ENCODE peak calls at places on chromosomes 13 and 19, in eight cellular contexts. One of them, this sample, is unnamed.

GRCh38 chr13:67588607-67589006 is 358.5 kb upstream of the PCDH9 start:
- DNase-seq in iris pigment epithelial cell: no peak
- DNase-seq in mammary epithelial cell: no peak
- DNase-seq in NCI-H2081 treated with DMSO at 0.1 percent for 48 hours: no peak
- DNase-seq in stimulated activated CD4-positive, alpha-beta T cell treated with anti-CD3 and anti-CD28 coated beads, Interleukin-15, amount 100 ng/mL, for 48 hours: no peak
- DNase-seq in activated CD4-positive, alpha-beta T cell treated with anti-CD3 and anti-CD28 coated beads for 24 hours: no peak
- DNase-seq in sigmoid colon: no peak
- DNase-seq in fibroblast of mammary gland: no peak
- DNase-seq in this sample: no peak

GRCh38 chr19:53102186-53102585 is 1.0 kb downstream of the ZNF160 start:
- DNase-seq in iris pigment epithelial cell: no peak
- DNase-seq in mammary epithelial cell: no peak
- DNase-seq in NCI-H2081 treated with DMSO at 0.1 percent for 48 hours: no peak
- DNase-seq in stimulated activated CD4-positive, alpha-beta T cell treated with anti-CD3 and anti-CD28 coated beads, Interleukin-15, amount 100 ng/mL, for 48 hours: no peak
- DNase-seq in activated CD4-positive, alpha-beta T cell treated with anti-CD3 and anti-CD28 coated beads for 24 hours: no peak
- DNase-seq in sigmoid colon: no peak
- DNase-seq in fibroblast of mammary gland: no peak
- DNase-seq in this sample: no peak

GRCh38 chr19:16801599-16801998 is 27.6 kb upstream of the SIN3B start:
- DNase-seq in iris pigment epithelial cell: peak; percentile 69
- DNase-seq in mammary epithelial cell: peak; percentile 27
- DNase-seq in NCI-H2081 treated with DMSO at 0.1 percent for 48 hours: no peak
- DNase-seq in stimulated activated CD4-positive, alpha-beta T cell treated with anti-CD3 and anti-CD28 coated beads, Interleukin-15, amount 100 ng/mL, for 48 hours: no peak
- DNase-seq in activated CD4-positive, alpha-beta T cell treated with anti-CD3 and anti-CD28 coated beads for 24 hours: no peak
- DNase-seq in sigmoid colon: no peak
- DNase-seq in fibroblast of mammary gland: peak; percentile 89
- DNase-seq in this sample: no peak

GRCh38 chr13:98847780-98848179 is 95.3 kb upstream of the SLC15A1 start:
- DNase-seq in iris pigment epithelial cell: no peak
- DNase-seq in mammary epithelial cell: no peak
- DNase-seq in NCI-H2081 treated with DMSO at 0.1 percent for 48 hours: no peak
- DNase-seq in stimulated activated CD4-positive, alpha-beta T cell treated with anti-CD3 and anti-CD28 coated beads, Interleukin-15, amount 100 ng/mL, for 48 hours: no peak
- DNase-seq in activated CD4-positive, alpha-beta T cell treated with anti-CD3 and anti-CD28 coated beads for 24 hours: no peak
- DNase-seq in sigmoid colon: no peak
- DNase-seq in fibroblast of mammary gland: peak; percentile 31
- DNase-seq in this sample: no peak

GRCh38 chr13:113390874-113391497 is 27.1 kb upstream of the GRTP1 start:
- DNase-seq in iris pigment epithelial cell: no peak
- DNase-seq in mammary epithelial cell: no peak
- DNase-seq in NCI-H2081 treated with DMSO at 0.1 percent for 48 hours: no peak
- DNase-seq in stimulated activated CD4-positive, alpha-beta T cell treated with anti-CD3 and anti-CD28 coated beads, Interleukin-15, amount 100 ng/mL, for 48 hours: no peak
- DNase-seq in activated CD4-positive, alpha-beta T cell treated with anti-CD3 and anti-CD28 coated beads for 24 hours: no peak
- DNase-seq in sigmoid colon: no peak
- DNase-seq in fibroblast of mammary gland: no peak
- DNase-seq in this sample: no peak

GRCh38 chr13:27921421-27921960 is 1.7 kb downstream of the PDX1 start:
- DNase-seq in iris pigment epithelial cell: no peak
- DNase-seq in mammary epithelial cell: no peak
- DNase-seq in NCI-H2081 treated with DMSO at 0.1 percent for 48 hours: no peak
- DNase-seq in stimulated activated CD4-positive, alpha-beta T cell treated with anti-CD3 and anti-CD28 coated beads, Interleukin-15, amount 100 ng/mL, for 48 hours: no peak
- DNase-seq in activated CD4-positive, alpha-beta T cell treated with anti-CD3 and anti-CD28 coated beads for 24 hours: no peak
- DNase-seq in sigmoid colon: no peak
- DNase-seq in fibroblast of mammary gland: no peak
- DNase-seq in this sample: no peak

GRCh38 chr19:46704379-46705076 is 12.4 kb downstream of the PRKD2 start:
- DNase-seq in iris pigment epithelial cell: no peak
- DNase-seq in mammary epithelial cell: peak; percentile 35
- DNase-seq in NCI-H2081 treated with DMSO at 0.1 percent for 48 hours: no peak
- DNase-seq in stimulated activated CD4-positive, alpha-beta T cell treated with anti-CD3 and anti-CD28 coated beads, Interleukin-15, amount 100 ng/mL, for 48 hours: peak; percentile 68
- DNase-seq in activated CD4-positive, alpha-beta T cell treated with anti-CD3 and anti-CD28 coated beads for 24 hours: peak; percentile 89
- DNase-seq in sigmoid colon: peak; percentile 85
- DNase-seq in fibroblast of mammary gland: peak; percentile 40
- DNase-seq in this sample: peak; percentile 84

GRCh38 chr19:50460161-50460765 is 16.0 kb upstream of the EMC10 start:
- DNase-seq in iris pigment epithelial cell: peak; percentile 63
- DNase-seq in mammary epithelial cell: no peak
- DNase-seq in NCI-H2081 treated with DMSO at 0.1 percent for 48 hours: no peak
- DNase-seq in stimulated activated CD4-positive, alpha-beta T cell treated with anti-CD3 and anti-CD28 coated beads, Interleukin-15, amount 100 ng/mL, for 48 hours: no peak
- DNase-seq in activated CD4-positive, alpha-beta T cell treated with anti-CD3 and anti-CD28 coated beads for 24 hours: no peak
- DNase-seq in sigmoid colon: no peak
- DNase-seq in fibroblast of mammary gland: peak; percentile 53
- DNase-seq in this sample: no peak

GRCh38 chr19:2848625-2849024 is 7.3 kb downstream of the ZNF555 start:
- DNase-seq in iris pigment epithelial cell: peak; percentile 16
- DNase-seq in mammary epithelial cell: no peak
- DNase-seq in NCI-H2081 treated with DMSO at 0.1 percent for 48 hours: no peak
- DNase-seq in stimulated activated CD4-positive, alpha-beta T cell treated with anti-CD3 and anti-CD28 coated beads, Interleukin-15, amount 100 ng/mL, for 48 hours: no peak
- DNase-seq in activated CD4-positive, alpha-beta T cell treated with anti-CD3 and anti-CD28 coated beads for 24 hours: no peak
- DNase-seq in sigmoid colon: no peak
- DNase-seq in fibroblast of mammary gland: no peak
- DNase-seq in this sample: no peak

GRCh38 chr19:31110331-31110730 is 238.9 kb downstream of the TSHZ3 start:
- DNase-seq in iris pigment epithelial cell: peak; percentile 31
- DNase-seq in mammary epithelial cell: peak; percentile 27
- DNase-seq in NCI-H2081 treated with DMSO at 0.1 percent for 48 hours: no peak
- DNase-seq in stimulated activated CD4-positive, alpha-beta T cell treated with anti-CD3 and anti-CD28 coated beads, Interleukin-15, amount 100 ng/mL, for 48 hours: no peak
- DNase-seq in activated CD4-positive, alpha-beta T cell treated with anti-CD3 and anti-CD28 coated beads for 24 hours: peak; percentile 7
- DNase-seq in sigmoid colon: no peak
- DNase-seq in fibroblast of mammary gland: peak; percentile 68
- DNase-seq in this sample: no peak

GRCh38 chr19:13051581-13052165 is 51.0 kb downstream of the LYL1 start:
- DNase-seq in iris pigment epithelial cell: peak; percentile 51
- DNase-seq in mammary epithelial cell: peak; percentile 47
- DNase-seq in NCI-H2081 treated with DMSO at 0.1 percent for 48 hours: no peak
- DNase-seq in stimulated activated CD4-positive, alpha-beta T cell treated with anti-CD3 and anti-CD28 coated beads, Interleukin-15, amount 100 ng/mL, for 48 hours: no peak
- DNase-seq in activated CD4-positive, alpha-beta T cell treated with anti-CD3 and anti-CD28 coated beads for 24 hours: peak; percentile 14
- DNase-seq in sigmoid colon: peak; percentile 85
- DNase-seq in fibroblast of mammary gland: no peak
- DNase-seq in this sample: peak; percentile 83

GRCh38 chr13:98984983-98985382 is 7.1 kb upstream of the DOCK9 start:
- DNase-seq in iris pigment epithelial cell: no peak
- DNase-seq in mammary epithelial cell: no peak
- DNase-seq in NCI-H2081 treated with DMSO at 0.1 percent for 48 hours: no peak
- DNase-seq in stimulated activated CD4-positive, alpha-beta T cell treated with anti-CD3 and anti-CD28 coated beads, Interleukin-15, amount 100 ng/mL, for 48 hours: no peak
- DNase-seq in activated CD4-positive, alpha-beta T cell treated with anti-CD3 and anti-CD28 coated beads for 24 hours: no peak
- DNase-seq in sigmoid colon: no peak
- DNase-seq in fibroblast of mammary gland: no peak
- DNase-seq in this sample: no peak

GRCh38 chr13:99357149-99357596 is 50.0 kb upstream of the GPR183 start:
- DNase-seq in iris pigment epithelial cell: peak; percentile 90
- DNase-seq in mammary epithelial cell: no peak
- DNase-seq in NCI-H2081 treated with DMSO at 0.1 percent for 48 hours: no peak
- DNase-seq in stimulated activated CD4-positive, alpha-beta T cell treated with anti-CD3 and anti-CD28 coated beads, Interleukin-15, amount 100 ng/mL, for 48 hours: peak; percentile 72
- DNase-seq in activated CD4-positive, alpha-beta T cell treated with anti-CD3 and anti-CD28 coated beads for 24 hours: no peak
- DNase-seq in sigmoid colon: no peak
- DNase-seq in fibroblast of mammary gland: peak; percentile 66
- DNase-seq in this sample: no peak

GRCh38 chr13:21015284-21015683 is 46.1 kb downstream of the LATS2 start:
- DNase-seq in iris pigment epithelial cell: peak; percentile 41
- DNase-seq in mammary epithelial cell: peak; percentile 29
- DNase-seq in NCI-H2081 treated with DMSO at 0.1 percent for 48 hours: no peak
- DNase-seq in stimulated activated CD4-positive, alpha-beta T cell treated with anti-CD3 and anti-CD28 coated beads, Interleukin-15, amount 100 ng/mL, for 48 hours: no peak
- DNase-seq in activated CD4-positive, alpha-beta T cell treated with anti-CD3 and anti-CD28 coated beads for 24 hours: no peak
- DNase-seq in sigmoid colon: no peak
- DNase-seq in fibroblast of mammary gland: peak; percentile 60
- DNase-seq in this sample: no peak

GRCh38 chr13:30376426-30377311 is 45.6 kb upstream of the UBE2L5 start:
- DNase-seq in iris pigment epithelial cell: no peak
- DNase-seq in mammary epithelial cell: peak; percentile 9
- DNase-seq in NCI-H2081 treated with DMSO at 0.1 percent for 48 hours: no peak
- DNase-seq in stimulated activated CD4-positive, alpha-beta T cell treated with anti-CD3 and anti-CD28 coated beads, Interleukin-15, amount 100 ng/mL, for 48 hours: peak; percentile 49
- DNase-seq in activated CD4-positive, alpha-beta T cell treated with anti-CD3 and anti-CD28 coated beads for 24 hours: peak; percentile 28
- DNase-seq in sigmoid colon: no peak
- DNase-seq in fibroblast of mammary gland: no peak
- DNase-seq in this sample: peak; percentile 74

GRCh38 chr13:105655046-105655445 is 880.4 kb downstream of the EFNB2 start:
- DNase-seq in iris pigment epithelial cell: peak; percentile 90
- DNase-seq in mammary epithelial cell: peak; percentile 65
- DNase-seq in NCI-H2081 treated with DMSO at 0.1 percent for 48 hours: no peak
- DNase-seq in stimulated activated CD4-positive, alpha-beta T cell treated with anti-CD3 and anti-CD28 coated beads, Interleukin-15, amount 100 ng/mL, for 48 hours: no peak
- DNase-seq in activated CD4-positive, alpha-beta T cell treated with anti-CD3 and anti-CD28 coated beads for 24 hours: no peak
- DNase-seq in sigmoid colon: no peak
- DNase-seq in fibroblast of mammary gland: peak; percentile 46
- DNase-seq in this sample: no peak

GRCh38 chr19:35044317-35045117 is 3.0 kb downstream of the HPN start:
- DNase-seq in iris pigment epithelial cell: peak; percentile 25
- DNase-seq in mammary epithelial cell: peak; percentile 48
- DNase-seq in NCI-H2081 treated with DMSO at 0.1 percent for 48 hours: no peak
- DNase-seq in stimulated activated CD4-positive, alpha-beta T cell treated with anti-CD3 and anti-CD28 coated beads, Interleukin-15, amount 100 ng/mL, for 48 hours: no peak
- DNase-seq in activated CD4-positive, alpha-beta T cell treated with anti-CD3 and anti-CD28 coated beads for 24 hours: peak; percentile 45
- DNase-seq in sigmoid colon: no peak
- DNase-seq in fibroblast of mammary gland: peak; percentile 57
- DNase-seq in this sample: peak; percentile 69

GRCh38 chr13:20136781-20137703 is 23.8 kb downstream of the GJA3 start:
- DNase-seq in iris pigment epithelial cell: peak; percentile 18
- DNase-seq in mammary epithelial cell: peak; percentile 14
- DNase-seq in NCI-H2081 treated with DMSO at 0.1 percent for 48 hours: no peak
- DNase-seq in stimulated activated CD4-positive, alpha-beta T cell treated with anti-CD3 and anti-CD28 coated beads, Interleukin-15, amount 100 ng/mL, for 48 hours: no peak
- DNase-seq in activated CD4-positive, alpha-beta T cell treated with anti-CD3 and anti-CD28 coated beads for 24 hours: no peak
- DNase-seq in sigmoid colon: peak; percentile 32
- DNase-seq in fibroblast of mammary gland: peak; percentile 19
- DNase-seq in this sample: peak; percentile 45

GRCh38 chr13:30526612-30527217 is 61.0 kb upstream of the HMGB1 start:
- DNase-seq in iris pigment epithelial cell: peak; percentile 10
- DNase-seq in mammary epithelial cell: no peak
- DNase-seq in NCI-H2081 treated with DMSO at 0.1 percent for 48 hours: no peak
- DNase-seq in stimulated activated CD4-positive, alpha-beta T cell treated with anti-CD3 and anti-CD28 coated beads, Interleukin-15, amount 100 ng/mL, for 48 hours: no peak
- DNase-seq in activated CD4-positive, alpha-beta T cell treated with anti-CD3 and anti-CD28 coated beads for 24 hours: no peak
- DNase-seq in sigmoid colon: no peak
- DNase-seq in fibroblast of mammary gland: peak; percentile 32
- DNase-seq in this sample: no peak

GRCh38 chr19:11256189-11256588 is 6.1 kb downstream of the DOCK6 start:
- DNase-seq in iris pigment epithelial cell: no peak
- DNase-seq in mammary epithelial cell: no peak
- DNase-seq in NCI-H2081 treated with DMSO at 0.1 percent for 48 hours: no peak
- DNase-seq in stimulated activated CD4-positive, alpha-beta T cell treated with anti-CD3 and anti-CD28 coated beads, Interleukin-15, amount 100 ng/mL, for 48 hours: no peak
- DNase-seq in activated CD4-positive, alpha-beta T cell treated with anti-CD3 and anti-CD28 coated beads for 24 hours: no peak
- DNase-seq in sigmoid colon: peak; percentile 84
- DNase-seq in fibroblast of mammary gland: no peak
- DNase-seq in this sample: no peak

GRCh38 chr19:21848706-21849105 is 12.7 kb upstream of the ZNF43 start:
- DNase-seq in iris pigment epithelial cell: peak; percentile 65
- DNase-seq in mammary epithelial cell: peak; percentile 66
- DNase-seq in NCI-H2081 treated with DMSO at 0.1 percent for 48 hours: no peak
- DNase-seq in stimulated activated CD4-positive, alpha-beta T cell treated with anti-CD3 and anti-CD28 coated beads, Interleukin-15, amount 100 ng/mL, for 48 hours: no peak
- DNase-seq in activated CD4-positive, alpha-beta T cell treated with anti-CD3 and anti-CD28 coated beads for 24 hours: no peak
- DNase-seq in sigmoid colon: no peak
- DNase-seq in fibroblast of mammary gland: no peak
- DNase-seq in this sample: peak; percentile 33

GRCh38 chr19:49468199-49468598 is 5.8 kb upstream of the FLT3LG start:
- DNase-seq in iris pigment epithelial cell: no peak
- DNase-seq in mammary epithelial cell: no peak
- DNase-seq in NCI-H2081 treated with DMSO at 0.1 percent for 48 hours: no peak
- DNase-seq in stimulated activated CD4-positive, alpha-beta T cell treated with anti-CD3 and anti-CD28 coated beads, Interleukin-15, amount 100 ng/mL, for 48 hours: no peak
- DNase-seq in activated CD4-positive, alpha-beta T cell treated with anti-CD3 and anti-CD28 coated beads for 24 hours: no peak
- DNase-seq in sigmoid colon: no peak
- DNase-seq in fibroblast of mammary gland: no peak
- DNase-seq in this sample: no peak

GRCh38 chr19:13040916-13041292 is 45.6 kb downstream of the NFIX start:
- DNase-seq in iris pigment epithelial cell: no peak
- DNase-seq in mammary epithelial cell: no peak
- DNase-seq in NCI-H2081 treated with DMSO at 0.1 percent for 48 hours: no peak
- DNase-seq in stimulated activated CD4-positive, alpha-beta T cell treated with anti-CD3 and anti-CD28 coated beads, Interleukin-15, amount 100 ng/mL, for 48 hours: no peak
- DNase-seq in activated CD4-positive, alpha-beta T cell treated with anti-CD3 and anti-CD28 coated beads for 24 hours: no peak
- DNase-seq in sigmoid colon: no peak
- DNase-seq in fibroblast of mammary gland: no peak
- DNase-seq in this sample: no peak

GRCh38 chr13:110329798-110330461 is 22.8 kb downstream of the COL4A2 start:
- DNase-seq in iris pigment epithelial cell: peak; percentile 77
- DNase-seq in mammary epithelial cell: no peak
- DNase-seq in NCI-H2081 treated with DMSO at 0.1 percent for 48 hours: no peak
- DNase-seq in stimulated activated CD4-positive, alpha-beta T cell treated with anti-CD3 and anti-CD28 coated beads, Interleukin-15, amount 100 ng/mL, for 48 hours: no peak
- DNase-seq in activated CD4-positive, alpha-beta T cell treated with anti-CD3 and anti-CD28 coated beads for 24 hours: no peak
- DNase-seq in sigmoid colon: peak; percentile 63
- DNase-seq in fibroblast of mammary gland: peak; percentile 79
- DNase-seq in this sample: no peak

GRCh38 chr13:112850273-112850672 is 118.7 kb upstream of the MCF2L start:
- DNase-seq in iris pigment epithelial cell: no peak
- DNase-seq in mammary epithelial cell: no peak
- DNase-seq in NCI-H2081 treated with DMSO at 0.1 percent for 48 hours: no peak
- DNase-seq in stimulated activated CD4-positive, alpha-beta T cell treated with anti-CD3 and anti-CD28 coated beads, Interleukin-15, amount 100 ng/mL, for 48 hours: no peak
- DNase-seq in activated CD4-positive, alpha-beta T cell treated with anti-CD3 and anti-CD28 coated beads for 24 hours: no peak
- DNase-seq in sigmoid colon: peak; percentile 28
- DNase-seq in fibroblast of mammary gland: no peak
- DNase-seq in this sample: no peak

GRCh38 chr13:42786696-42787095 is 5.3 kb downstream of the FAM216B start:
- DNase-seq in iris pigment epithelial cell: no peak
- DNase-seq in mammary epithelial cell: no peak
- DNase-seq in NCI-H2081 treated with DMSO at 0.1 percent for 48 hours: no peak
- DNase-seq in stimulated activated CD4-positive, alpha-beta T cell treated with anti-CD3 and anti-CD28 coated beads, Interleukin-15, amount 100 ng/mL, for 48 hours: no peak
- DNase-seq in activated CD4-positive, alpha-beta T cell treated with anti-CD3 and anti-CD28 coated beads for 24 hours: no peak
- DNase-seq in sigmoid colon: no peak
- DNase-seq in fibroblast of mammary gland: no peak
- DNase-seq in this sample: no peak

GRCh38 chr19:5594521-5594950 is 26.8 kb upstream of the TINCR start:
- DNase-seq in iris pigment epithelial cell: no peak
- DNase-seq in mammary epithelial cell: no peak
- DNase-seq in NCI-H2081 treated with DMSO at 0.1 percent for 48 hours: no peak
- DNase-seq in stimulated activated CD4-positive, alpha-beta T cell treated with anti-CD3 and anti-CD28 coated beads, Interleukin-15, amount 100 ng/mL, for 48 hours: no peak
- DNase-seq in activated CD4-positive, alpha-beta T cell treated with anti-CD3 and anti-CD28 coated beads for 24 hours: no peak
- DNase-seq in sigmoid colon: no peak
- DNase-seq in fibroblast of mammary gland: no peak
- DNase-seq in this sample: no peak

GRCh38 chr13:99230991-99231390 is 27.2 kb downstream of the GPR18 start:
- DNase-seq in iris pigment epithelial cell: no peak
- DNase-seq in mammary epithelial cell: no peak
- DNase-seq in NCI-H2081 treated with DMSO at 0.1 percent for 48 hours: no peak
- DNase-seq in stimulated activated CD4-positive, alpha-beta T cell treated with anti-CD3 and anti-CD28 coated beads, Interleukin-15, amount 100 ng/mL, for 48 hours: no peak
- DNase-seq in activated CD4-positive, alpha-beta T cell treated with anti-CD3 and anti-CD28 coated beads for 24 hours: no peak
- DNase-seq in sigmoid colon: no peak
- DNase-seq in fibroblast of mammary gland: no peak
- DNase-seq in this sample: no peak

GRCh38 chr19:52898101-52898500 is 666 bp upstream of the ZNF320 start:
- DNase-seq in iris pigment epithelial cell: no peak
- DNase-seq in mammary epithelial cell: no peak
- DNase-seq in NCI-H2081 treated with DMSO at 0.1 percent for 48 hours: no peak
- DNase-seq in stimulated activated CD4-positive, alpha-beta T cell treated with anti-CD3 and anti-CD28 coated beads, Interleukin-15, amount 100 ng/mL, for 48 hours: no peak
- DNase-seq in activated CD4-positive, alpha-beta T cell treated with anti-CD3 and anti-CD28 coated beads for 24 hours: no peak
- DNase-seq in sigmoid colon: no peak
- DNase-seq in fibroblast of mammary gland: peak; percentile 15
- DNase-seq in this sample: no peak

GRCh38 chr19:15733895-15734294 is 3.9 kb upstream of the OR10H3 start:
- DNase-seq in iris pigment epithelial cell: no peak
- DNase-seq in mammary epithelial cell: no peak
- DNase-seq in NCI-H2081 treated with DMSO at 0.1 percent for 48 hours: no peak
- DNase-seq in stimulated activated CD4-positive, alpha-beta T cell treated with anti-CD3 and anti-CD28 coated beads, Interleukin-15, amount 100 ng/mL, for 48 hours: no peak
- DNase-seq in activated CD4-positive, alpha-beta T cell treated with anti-CD3 and anti-CD28 coated beads for 24 hours: no peak
- DNase-seq in sigmoid colon: no peak
- DNase-seq in fibroblast of mammary gland: no peak
- DNase-seq in this sample: no peak

GRCh38 chr19:49447485-49448431 is 3.9 kb downstream of the PIH1D1 start:
- DNase-seq in iris pigment epithelial cell: no peak
- DNase-seq in mammary epithelial cell: no peak
- DNase-seq in NCI-H2081 treated with DMSO at 0.1 percent for 48 hours: no peak
- DNase-seq in stimulated activated CD4-positive, alpha-beta T cell treated with anti-CD3 and anti-CD28 coated beads, Interleukin-15, amount 100 ng/mL, for 48 hours: no peak
- DNase-seq in activated CD4-positive, alpha-beta T cell treated with anti-CD3 and anti-CD28 coated beads for 24 hours: no peak
- DNase-seq in sigmoid colon: peak; percentile 72
- DNase-seq in fibroblast of mammary gland: peak; percentile 69
- DNase-seq in this sample: no peak

GRCh38 chr19:18807861-18808331 is 16.8 kb upstream of the COMP start:
- DNase-seq in iris pigment epithelial cell: no peak
- DNase-seq in mammary epithelial cell: no peak
- DNase-seq in NCI-H2081 treated with DMSO at 0.1 percent for 48 hours: no peak
- DNase-seq in stimulated activated CD4-positive, alpha-beta T cell treated with anti-CD3 and anti-CD28 coated beads, Interleukin-15, amount 100 ng/mL, for 48 hours: no peak
- DNase-seq in activated CD4-positive, alpha-beta T cell treated with anti-CD3 and anti-CD28 coated beads for 24 hours: no peak
- DNase-seq in sigmoid colon: no peak
- DNase-seq in fibroblast of mammary gland: no peak
- DNase-seq in this sample: no peak

GRCh38 chr19:1304197-1304924 is 18.7 kb downstream of the EFNA2 start:
- DNase-seq in iris pigment epithelial cell: no peak
- DNase-seq in mammary epithelial cell: no peak
- DNase-seq in NCI-H2081 treated with DMSO at 0.1 percent for 48 hours: no peak
- DNase-seq in stimulated activated CD4-positive, alpha-beta T cell treated with anti-CD3 and anti-CD28 coated beads, Interleukin-15, amount 100 ng/mL, for 48 hours: no peak
- DNase-seq in activated CD4-positive, alpha-beta T cell treated with anti-CD3 and anti-CD28 coated beads for 24 hours: no peak
- DNase-seq in sigmoid colon: no peak
- DNase-seq in fibroblast of mammary gland: no peak
- DNase-seq in this sample: no peak

GRCh38 chr19:30757836-30758617 is 385.8 kb downstream of the ZNF536 start:
- DNase-seq in iris pigment epithelial cell: no peak
- DNase-seq in mammary epithelial cell: no peak
- DNase-seq in NCI-H2081 treated with DMSO at 0.1 percent for 48 hours: no peak
- DNase-seq in stimulated activated CD4-positive, alpha-beta T cell treated with anti-CD3 and anti-CD28 coated beads, Interleukin-15, amount 100 ng/mL, for 48 hours: no peak
- DNase-seq in activated CD4-positive, alpha-beta T cell treated with anti-CD3 and anti-CD28 coated beads for 24 hours: no peak
- DNase-seq in sigmoid colon: no peak
- DNase-seq in fibroblast of mammary gland: no peak
- DNase-seq in this sample: peak; percentile 22

This sample was measured in lung.